ENCODE peak calls at places on chromosomes 13 and 19, in seven cellular contexts. D is fibroblast of villous mesenchyme, E is Caco-2, F is body of pancreas, H is astrocyte of the spinal cord, N is heart left ventricle, R is breast epithelium. C is an unnamed sample.

GRCh38 chr13:51782026-51782710 is 21.8 kb downstream of the DHRS12 start:
- DNase-seq in D (no peak), E (no peak), F (peak; percentile 96), H (no peak), N (no peak), R (no peak), C (no peak)

GRCh38 chr13:79525458-79525857 is 44.5 kb downstream of the NDFIP2 start:
- DNase-seq in D (no peak), E (no peak), F (no peak), H (no peak), N (no peak), R (no peak), C (no peak)

GRCh38 chr19:4877753-4878490 is 10.5 kb upstream of the PLIN3 start:
- DNase-seq in D (peak; percentile 13), E (no peak), F (peak; percentile 32), H (peak; percentile 43), N (peak; percentile 70), R (peak; percentile 86), C (peak; percentile 47)

GRCh38 chr13:35470671-35471465 is 5.6 kb downstream of the MAB21L1 start:
- DNase-seq in D (no peak), E (no peak), F (no peak), H (peak; percentile 43), N (peak; percentile 70), R (no peak), C (peak; percentile 87)

GRCh38 chr13:98484289-98485219 is 92.4 kb downstream of the STK24 start:
- DNase-seq in D (peak; percentile 98), E (peak; percentile 89), F (peak; percentile 93), H (peak; percentile 97), N (no peak), R (peak; percentile 89), C (peak; percentile 94)

GRCh38 chr13:36819811-36820140 is 754 bp downstream of the RFXAP start:
- DNase-seq in D (peak; percentile 35), E (no peak), F (peak; percentile 29), H (peak; percentile 26), N (no peak), R (no peak), C (peak; percentile 50)

GRCh38 chr19:48170817-48171347 is 402 bp downstream of the ZSWIM9 start:
- DNase-seq in D (no peak), E (no peak), F (no peak), H (no peak), N (no peak), R (no peak), C (peak; percentile 24)

GRCh38 chr13:109781384-109782065 is 4.9 kb downstream of the IRS2 start:
- DNase-seq in D (peak; percentile 46), E (no peak), F (peak; percentile 19), H (peak; percentile 30), N (no peak), R (no peak), C (peak; percentile 59)

GRCh38 chr13:24624801-24625231 is 55.4 kb upstream of the ATP12A start:
- DNase-seq in D (peak; percentile 57), E (no peak), F (no peak), H (no peak), N (no peak), R (no peak), C (no peak)

GRCh38 chr13:72643339-72643989 is 84.0 kb downstream of the MZT1 start:
- DNase-seq in D (peak; percentile 68), E (peak; percentile 70), F (peak; percentile 52), H (peak; percentile 44), N (no peak), R (no peak), C (no peak)

GRCh38 chr13:112447761-112448603 is 71.8 kb downstream of the SPACA7 start:
- DNase-seq in D (no peak), E (no peak), F (no peak), H (no peak), N (peak; percentile 44), R (no peak), C (no peak)

GRCh38 chr13:44806841-44807240 is 182.4 kb downstream of the NUFIP1 start:
- DNase-seq in D (no peak), E (no peak), F (peak; percentile 44), H (no peak), N (no peak), R (no peak), C (no peak)

GRCh38 chr13:97904059-97904458 is 49.4 kb upstream of the IPO5 start:
- DNase-seq in D (no peak), E (no peak), F (no peak), H (no peak), N (no peak), R (no peak), C (peak; percentile 31)

GRCh38 chr19:45470147-45471081 is 2.6 kb downstream of the FOSB start:
- DNase-seq in D (peak; percentile 32), E (no peak), F (peak; percentile 35), H (peak; percentile 62), N (no peak), R (peak; percentile 67), C (peak; percentile 48)

GRCh38 chr19:13557756-13558398 is 51.6 kb upstream of the CACNA1A start:
- DNase-seq in D (no peak), E (no peak), F (peak; percentile 27), H (no peak), N (no peak), R (no peak), C (no peak)

GRCh38 chr19:39435499-39436349 is at the start of gene RPS16:
- DNase-seq in D (peak; percentile 98), E (peak; percentile 99), F (peak; percentile 99), H (peak; percentile 98), N (peak; percentile 99), R (peak; percentile 98), C (peak; percentile 97)

DNA sequence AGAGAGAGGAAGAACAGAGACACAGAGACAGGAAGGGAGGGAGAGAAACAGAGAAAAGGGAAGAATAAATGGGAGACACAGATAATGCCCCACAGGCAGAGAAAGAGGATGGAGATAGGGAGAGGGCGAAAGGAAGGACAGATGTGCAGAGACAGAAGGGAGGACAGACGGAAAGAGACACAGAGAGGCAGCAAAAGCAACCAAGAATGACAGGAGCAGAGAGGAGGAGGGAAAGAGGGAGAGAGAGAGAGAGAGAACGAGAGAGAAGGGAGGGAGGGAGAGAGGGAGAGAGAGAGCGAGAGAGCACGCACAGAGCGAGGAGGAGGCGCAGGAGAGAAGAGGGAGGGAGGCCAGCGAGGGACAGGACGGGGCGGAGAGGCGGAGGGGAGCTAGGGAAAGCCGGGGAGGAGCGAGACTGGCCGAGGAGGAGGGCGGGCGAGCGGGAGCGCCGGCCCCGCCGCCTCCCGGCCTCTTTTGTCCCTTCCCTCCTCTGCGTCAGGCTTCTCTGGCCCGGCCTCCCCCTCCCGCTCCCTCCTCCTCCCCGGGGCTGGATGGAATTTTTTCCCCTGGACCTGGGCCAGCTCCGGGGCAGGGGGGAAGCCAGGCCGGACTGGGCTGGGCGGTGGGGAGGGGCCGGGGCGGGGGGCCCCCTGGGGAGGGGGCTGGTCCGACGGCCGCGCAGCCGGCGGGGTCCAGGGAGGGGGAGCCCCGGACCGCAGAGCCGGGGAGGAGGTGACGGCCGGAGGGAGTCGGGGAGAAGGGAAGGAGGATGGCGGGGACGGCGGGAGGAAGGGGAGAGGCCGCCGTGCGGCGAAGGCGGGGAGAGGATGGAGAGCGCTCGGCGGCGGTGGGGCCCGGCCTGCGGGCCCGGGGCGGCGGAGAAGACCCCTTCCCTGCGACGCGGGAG is 4.2 kb upstream of the SPACA6 start:
- DNase-seq in D (peak; percentile 96), E (peak; percentile 77), F (peak; percentile 86), H (peak; percentile 98), N (peak; percentile 95), R (peak; percentile 85), C (peak; percentile 98)
- H3K4me3 ChIP-seq in D (peak overlapping the region; percentile 97), E (peak overlapping the region; percentile 51), F (peak overlapping the region; percentile 61), H (peak overlapping the region; percentile 84), N (peak overlapping the region; percentile 98), R (peak overlapping the region; percentile 100), C (peak overlapping the region; percentile 98)

DNA sequence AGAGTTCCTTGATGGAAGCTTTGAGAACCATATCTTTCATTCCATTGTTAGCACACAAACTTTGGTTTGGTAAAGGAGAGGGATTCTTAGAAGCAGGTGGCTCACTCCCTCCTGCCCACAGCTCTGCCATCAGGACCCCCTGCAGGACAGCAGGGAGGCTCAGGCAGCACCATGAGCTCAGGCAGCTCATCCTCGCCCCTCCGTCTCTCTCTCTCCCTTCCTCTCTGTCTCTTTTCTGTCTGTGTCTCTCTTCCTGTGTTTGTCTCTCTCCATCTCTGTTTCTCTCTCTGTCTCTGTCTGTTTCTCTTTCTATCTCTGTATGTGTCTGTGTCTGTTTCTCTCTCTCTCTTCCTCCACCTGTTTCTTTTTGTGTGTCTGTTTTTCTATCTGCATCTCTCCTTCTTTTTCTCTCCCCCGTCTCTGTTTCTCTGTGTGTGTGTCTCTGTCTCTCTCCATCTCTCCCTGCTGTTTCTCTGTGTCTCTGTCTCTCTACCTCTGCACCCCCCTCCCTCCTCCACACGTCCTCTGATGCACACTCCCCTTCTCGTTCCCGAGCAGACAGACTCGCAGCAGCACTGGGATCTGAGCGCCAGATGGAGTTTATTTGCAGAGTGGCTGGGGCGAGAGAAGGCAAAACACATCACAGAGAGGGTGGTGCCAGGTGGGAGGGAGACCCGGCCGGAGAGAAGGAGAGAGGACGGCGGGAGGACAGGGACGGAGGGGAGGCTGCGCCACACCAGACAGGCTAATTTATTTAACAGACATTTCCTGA is 8.7 kb downstream of the SBK2 start:
- DNase-seq in D (peak; percentile 16), E (no peak), F (peak; percentile 39), H (peak; percentile 19), N (no peak), R (no peak), C (peak; percentile 53)
- TF ChIP-seq CTCF in D (no peak), E (no peak), F (no peak), H (peak; percentile 28), N (no peak), R (no peak), C (peak; percentile 9)

DNA sequence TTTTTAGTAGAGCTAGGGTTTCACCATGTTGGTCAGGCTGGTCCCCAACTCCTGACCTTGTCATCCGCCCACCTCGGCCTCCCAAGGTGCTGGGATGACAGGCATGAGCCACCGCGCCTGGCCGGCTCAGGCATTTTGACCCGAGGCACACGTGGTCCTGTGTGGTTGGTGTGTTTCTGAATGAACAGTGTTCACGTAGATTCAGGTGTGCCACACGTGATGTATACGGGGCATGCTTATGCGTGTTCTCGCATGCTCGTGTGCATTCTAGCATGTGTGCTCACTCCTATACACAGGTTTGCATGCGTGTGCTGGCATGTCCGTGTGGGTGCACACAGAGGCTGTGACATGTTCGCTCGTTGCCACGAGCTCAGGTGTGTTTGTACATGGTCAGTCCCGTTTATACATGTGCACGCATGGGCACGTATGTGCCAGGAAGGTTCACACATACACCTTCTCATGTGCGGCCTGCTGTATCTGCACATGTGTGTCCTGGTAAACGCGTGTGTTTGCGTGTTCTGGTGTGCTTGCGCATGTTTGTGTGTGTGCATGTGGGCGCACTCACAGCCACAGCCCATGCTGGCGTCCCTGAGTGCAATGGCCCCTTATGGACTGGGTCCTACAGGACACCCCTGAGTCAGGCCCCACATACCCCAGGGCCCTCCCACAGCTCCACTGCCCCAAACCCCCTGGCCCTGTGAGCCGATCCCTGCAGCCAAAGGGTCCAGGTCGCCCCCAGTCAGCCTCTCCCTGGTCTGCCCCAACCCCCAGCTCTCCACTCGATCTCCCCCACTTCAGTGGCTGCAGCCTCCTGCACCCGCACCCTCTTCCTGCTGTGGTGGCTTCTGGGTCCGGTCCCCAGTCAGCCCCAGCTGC is 20.6 kb upstream of the TCF3 start:
- DNase-seq in D (no peak), E (no peak), F (no peak), H (no peak), N (no peak), R (no peak), C (no peak)
- H3K4me3 ChIP-seq in D (no peak overlapping the region), E (no peak overlapping the region), F (no peak overlapping the region), H (no peak overlapping the region), N (no peak overlapping the region), R (no peak overlapping the region), C (no peak overlapping the region)

DNA sequence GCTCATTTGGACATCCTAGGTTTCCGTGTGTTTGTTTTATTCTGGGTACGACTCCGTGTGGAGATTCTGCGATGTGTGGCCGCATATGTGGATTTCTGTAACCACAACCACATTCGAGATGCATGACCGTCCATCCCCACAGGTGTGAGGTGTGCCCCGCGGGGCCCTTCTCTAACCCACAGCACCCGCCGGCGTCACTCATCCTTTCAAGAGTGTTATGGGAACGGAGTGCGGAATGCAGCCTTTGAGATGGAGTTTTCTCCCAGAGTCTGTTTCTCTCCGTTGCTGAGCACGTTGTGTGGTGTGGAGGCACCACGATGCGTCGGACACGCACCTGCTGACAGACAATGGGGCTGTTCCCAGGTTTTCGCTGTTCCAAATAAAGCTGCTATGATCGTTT is 40.0 kb downstream of the C13orf46 start:
- DNase-seq in D (no peak), E (peak; percentile 14), F (no peak), H (no peak), N (peak; percentile 43), R (no peak), C (no peak)
- TF ChIP-seq CTCF in D (no peak), E (no peak), F (no peak), H (no peak), N (no peak), R (no peak), C (no peak)